ENCODE peak calls at places on chromosomes 6 and 20, in five cellular contexts. X is lower leg skin, N is heart right ventricle, F is coronary artery, T is fibroblast of the aortic adventitia. L is an unnamed sample.

GRCh38 chr6:139240161-139241010 is 51.4 kb downstream of the TXLNB start:
- DNase-seq in X (no peak), F (no peak), N (no peak), T (peak; percentile 92), L (peak; percentile 62)

GRCh38 chr6:79777713-79778579 is 146.8 kb downstream of the SH3BGRL2 start:
- DNase-seq in F (peak; percentile 80), T (peak; percentile 67), N (peak; percentile 83), X (peak; percentile 93), L (peak; percentile 27)

GRCh38 chr6:51203504-51203903 is 384.8 kb downstream of the TFAP2B start:
- DNase-seq in F (no peak), X (no peak), N (no peak), T (no peak), L (no peak)

GRCh38 chr20:37567671-37568588 is 40.3 kb upstream of the BLCAP start:
- DNase-seq in F (no peak), N (no peak), T (no peak), X (peak; percentile 50), L (no peak)

GRCh38 chr20:62425281-62426058 is 1.9 kb downstream of the RBBP8NL start:
- DNase-seq in F (no peak), N (no peak), X (no peak), T (no peak), L (no peak)

GRCh38 chr20:57703013-57703412 is 6.8 kb downstream of the PMEPA1 start:
- DNase-seq in F (no peak), T (no peak), X (no peak), N (no peak), L (no peak)

GRCh38 chr6:5999688-6000608 is 6.8 kb downstream of the NRN1 start:
- DNase-seq in N (no peak), F (no peak), X (no peak), T (no peak), L (no peak)

GRCh38 chr6:149499066-149499465 is 14.3 kb upstream of the ZC3H12D start:
- DNase-seq in F (no peak), X (no peak), N (no peak), T (peak; percentile 57), L (peak; percentile 75)

GRCh38 chr6:118356054-118356453 is 192.0 kb upstream of the PLN start:
- DNase-seq in F (no peak), N (no peak), T (peak; percentile 4), X (no peak), L (no peak)

GRCh38 chr6:143060806-143061596 is at the start of gene AIG1:
- DNase-seq in T (peak; percentile 57), X (peak; percentile 93), N (no peak), F (peak; percentile 81), L (no peak)

GRCh38 chr6:148530394-148530923 is 187.8 kb downstream of the SASH1 start:
- DNase-seq in X (no peak), F (no peak), N (no peak), T (peak; percentile 89), L (no peak)

GRCh38 chr6:24425091-24425490 is 22.4 kb downstream of the MRS2 start:
- DNase-seq in T (no peak), F (no peak), X (no peak), N (no peak), L (no peak)

DNA sequence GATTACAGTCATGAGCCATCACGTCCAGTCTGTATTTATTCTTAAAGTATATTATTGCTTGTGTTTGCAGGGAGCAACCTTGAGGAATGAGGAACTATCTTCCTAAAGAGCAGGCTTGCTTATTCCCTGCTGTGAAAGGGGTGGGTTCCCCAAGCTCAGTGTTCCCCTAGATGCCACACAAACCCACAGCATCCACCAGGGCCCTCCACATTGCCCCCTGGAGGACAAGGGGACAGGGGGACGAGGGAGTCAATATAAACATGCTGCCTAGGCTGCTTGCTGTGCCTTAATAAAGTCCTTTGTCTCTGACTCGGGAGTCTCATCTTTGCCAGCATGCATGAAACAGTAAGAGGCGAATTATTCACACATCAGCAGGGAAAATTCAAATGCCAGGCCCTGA is 8.0 kb upstream of the IDH3B start:
- DNase-seq in F (no peak), X (no peak), N (no peak), T (no peak), L (no peak)
- TF ChIP-seq CTCF in F (no peak), X (no peak), N (no peak), T (peak; percentile 12), L (peak; percentile 21)

GRCh38 chr20:50338479-50339195 is 148.0 kb downstream of the CEBPB start:
- DNase-seq in N (no peak), F (no peak), T (no peak), X (peak; percentile 86), L (peak; percentile 32)
- TF ChIP-seq CTCF in N (no peak), F (no peak), T (no peak), X (no peak), L (no peak)

GRCh38 chr6:140433072-140433471 is 1058.6 kb upstream of the CITED2 start:
- DNase-seq in X (no peak), N (no peak), T (no peak), F (no peak), L (no peak)

DNA sequence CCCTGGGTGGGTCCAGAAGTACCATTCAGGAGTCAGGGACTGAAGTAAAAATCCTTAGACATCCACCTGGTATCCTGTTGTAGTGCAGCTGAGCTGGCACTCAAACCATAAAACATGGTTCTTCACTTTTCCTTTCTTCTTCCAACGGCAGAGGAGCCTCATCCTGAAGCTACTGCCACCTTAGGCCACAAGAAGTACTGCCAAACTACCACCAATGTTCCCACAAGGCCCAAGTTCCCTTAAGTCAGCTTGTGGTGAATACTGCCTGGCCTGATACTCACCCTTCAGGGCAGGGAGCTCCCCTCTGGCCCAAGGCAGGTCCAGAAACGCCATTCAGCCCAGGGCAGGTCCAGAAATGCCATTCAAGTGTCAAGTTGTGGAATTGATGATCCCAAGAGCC is 1053.4 kb upstream of the CITED2 start:
- DNase-seq in X (no peak), N (no peak), F (no peak), T (no peak), L (no peak)
- TF ChIP-seq CTCF in X (no peak), N (no peak), F (no peak), T (no peak), L (no peak)

GRCh38 chr6:38052035-38052434 is 232.5 kb downstream of the ZFAND3 start:
- DNase-seq in N (no peak), X (no peak), F (no peak), T (no peak), L (no peak)
- TF ChIP-seq CTCF in N (no peak), X (no peak), F (no peak), T (no peak), L (no peak)

GRCh38 chr6:105522626-105523322 is 119.9 kb upstream of the PREP start:
- DNase-seq in F (no peak), X (no peak), T (peak; percentile 32), N (no peak), L (no peak)

GRCh38 chr6:105514306-105514705 is 111.4 kb upstream of the PREP start:
- DNase-seq in F (no peak), T (no peak), X (no peak), N (no peak), L (no peak)

GRCh38 chr6:105515054-105515453 is 112.2 kb upstream of the PREP start:
- DNase-seq in T (no peak), X (no peak), F (no peak), N (no peak), L (no peak)

DNA sequence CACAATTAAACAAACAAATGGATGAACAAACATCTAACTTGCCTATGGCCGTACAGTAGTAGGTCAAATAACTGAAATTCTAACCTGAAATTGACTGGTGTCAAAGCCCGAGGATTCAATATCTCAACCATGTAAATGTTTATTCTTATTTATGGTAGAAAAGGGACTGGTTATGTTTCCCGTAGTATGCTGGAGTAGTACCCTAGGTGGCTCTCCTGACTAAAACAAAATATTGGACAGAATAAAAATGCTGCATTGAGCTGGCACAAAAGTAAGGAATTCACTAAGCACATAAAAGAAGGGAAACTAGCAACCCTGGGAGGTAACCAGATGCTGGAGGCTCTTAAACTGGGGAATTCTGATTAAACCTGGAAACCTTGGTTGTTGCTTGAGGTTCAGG is 117.1 kb upstream of the PREP start:
- DNase-seq in N (no peak), T (peak; percentile 29), X (no peak), F (no peak), L (peak; percentile 13)
- TF ChIP-seq CTCF in N (no peak), T (no peak), X (no peak), F (no peak), L (no peak)